ENCODE peak calls at places on chromosomes 6 and 20, in five cellular contexts. J is suprapubic skin, Q is astrocyte of the spinal cord, W is neural progenitor cell, T is breast epithelium. X is an unnamed sample.

GRCh38 chr20:25867776-25868649 is 171.4 kb upstream of the ZNF337 start:
- DNase-seq in J (no peak), Q (peak; percentile 60), W (peak; percentile 86), T (no peak), X (peak; percentile 79)

GRCh38 chr6:88349511-88349910 is 183.4 kb upstream of the CNR1 start:
- DNase-seq in J (no peak), Q (peak; percentile 53), W (no peak), T (no peak), X (peak; percentile 79)

GRCh38 chr6:23413327-23414203 is 712.5 kb upstream of the NRSN1 start:
- DNase-seq in J (no peak), Q (no peak), W (no peak), T (no peak), X (peak; percentile 25)

GRCh38 chr6:127013865-127014264 is 104.6 kb upstream of the RSPO3 start:
- DNase-seq in J (no peak), Q (no peak), W (no peak), T (no peak), X (no peak)

GRCh38 chr6:44238687-44239350 is 8.1 kb upstream of the HSP90AB1 start:
- DNase-seq in J (no peak), Q (no peak), W (no peak), T (no peak), X (no peak)

GRCh38 chr6:160931378-160932343 is 59.9 kb upstream of the MAP3K4 start:
- DNase-seq in J (no peak), Q (peak; percentile 8), W (peak; percentile 14), T (no peak), X (no peak)

GRCh38 chr20:61330441-61330840 is 78.4 kb downstream of the CDH4 start:
- DNase-seq in J (no peak), Q (no peak), W (no peak), T (no peak), X (no peak)

GRCh38 chr20:54510546-54511129 is 35.2 kb downstream of the DOK5 start:
- DNase-seq in J (no peak), Q (peak; percentile 8), W (peak; percentile 49), T (peak; percentile 82), X (no peak)

DNA sequence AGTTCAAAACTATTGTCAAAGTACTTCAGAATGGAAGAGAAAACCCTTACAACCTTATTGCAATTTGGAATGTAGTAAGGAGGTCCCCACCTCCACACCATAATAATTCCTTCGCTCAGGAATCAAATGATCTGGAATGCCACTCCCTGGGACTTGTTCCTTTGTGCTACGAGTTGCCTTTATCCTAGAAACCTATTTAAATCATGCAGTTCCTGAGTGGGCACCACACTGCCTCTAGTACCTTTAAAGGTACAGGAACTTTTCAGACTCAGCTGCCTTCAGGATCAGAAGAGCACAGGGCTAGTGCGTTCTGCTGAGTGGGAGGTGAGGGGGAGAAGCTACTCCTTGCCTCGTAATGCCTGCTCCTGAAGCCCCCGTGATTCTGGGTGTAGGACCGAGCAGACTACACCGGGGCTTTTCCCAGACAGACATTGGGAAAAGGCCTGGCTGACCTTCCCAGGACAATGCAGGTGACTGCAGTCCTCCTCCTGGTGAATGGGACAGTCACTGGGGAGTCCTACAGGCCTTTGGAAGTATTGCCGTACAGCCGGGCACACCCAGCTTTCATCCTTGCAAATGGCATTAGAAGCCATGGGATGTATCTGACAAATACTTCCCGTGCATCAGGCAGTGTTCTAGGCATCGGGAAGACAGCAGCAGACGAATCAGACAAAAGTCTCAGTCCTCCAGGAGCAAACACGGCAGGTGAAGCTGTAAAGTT is 11.8 kb upstream of the TUBB2B start:
- DNase-seq in J (no peak), Q (no peak), W (peak; percentile 57), T (no peak), X (no peak)
- TF ChIP-seq CTCF in J (peak; percentile 29), Q (peak; percentile 31), W (peak; percentile 50), T (no peak), X (peak; percentile 20)

GRCh38 chr20:37931153-37931922 is 28.4 kb downstream of the VSTM2L start:
- DNase-seq in J (no peak), Q (no peak), W (no peak), T (no peak), X (no peak)
- TF ChIP-seq CTCF in J (no peak), Q (no peak), W (no peak), T (no peak), X (no peak)

GRCh38 chr20:41158082-41158625 is 20.8 kb downstream of the PLCG1 start:
- DNase-seq in J (no peak), Q (no peak), W (no peak), T (no peak), X (no peak)

GRCh38 chr20:41162396-41162795 is 25.1 kb downstream of the PLCG1 start:
- DNase-seq in J (no peak), Q (no peak), W (no peak), T (no peak), X (no peak)

GRCh38 chr20:41160686-41161085 is 23.3 kb downstream of the PLCG1 start:
- DNase-seq in J (no peak), Q (no peak), W (no peak), T (no peak), X (no peak)

GRCh38 chr20:41161886-41162285 is 24.5 kb downstream of the PLCG1 start:
- DNase-seq in J (no peak), Q (no peak), W (no peak), T (no peak), X (no peak)

DNA sequence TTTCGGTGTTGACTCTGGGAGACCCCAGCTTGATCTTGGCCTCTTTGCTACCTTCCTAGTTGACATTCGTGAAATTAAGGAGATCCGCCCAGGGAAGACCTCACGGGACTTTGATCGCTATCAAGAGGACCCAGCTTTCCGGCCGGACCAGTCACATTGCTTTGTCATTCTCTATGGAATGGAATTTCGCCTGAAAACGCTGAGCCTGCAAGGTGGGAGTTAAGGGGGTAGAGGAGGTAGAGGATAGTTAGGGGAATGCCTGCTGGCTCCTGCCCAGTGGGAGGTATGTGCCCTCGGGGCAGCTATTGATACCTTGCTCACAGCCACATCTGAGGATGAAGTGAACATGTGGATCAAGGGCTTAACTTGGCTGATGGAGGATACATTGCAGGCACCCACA is 22.2 kb downstream of the PLCG1 start:
- DNase-seq in J (no peak), Q (no peak), W (no peak), T (no peak), X (no peak)
- TF ChIP-seq CTCF in J (no peak), Q (no peak), W (no peak), T (no peak), X (no peak)

GRCh38 chr20:56626367-56627121 is 2.6 kb upstream of the TFAP2C start:
- DNase-seq in J (peak; percentile 80), Q (peak; percentile 25), W (peak; percentile 89), T (no peak), X (no peak)
- TF ChIP-seq CTCF in J (peak; percentile 32), Q (peak; percentile 50), W (peak; percentile 76), T (no peak), X (peak; percentile 12)

DNA sequence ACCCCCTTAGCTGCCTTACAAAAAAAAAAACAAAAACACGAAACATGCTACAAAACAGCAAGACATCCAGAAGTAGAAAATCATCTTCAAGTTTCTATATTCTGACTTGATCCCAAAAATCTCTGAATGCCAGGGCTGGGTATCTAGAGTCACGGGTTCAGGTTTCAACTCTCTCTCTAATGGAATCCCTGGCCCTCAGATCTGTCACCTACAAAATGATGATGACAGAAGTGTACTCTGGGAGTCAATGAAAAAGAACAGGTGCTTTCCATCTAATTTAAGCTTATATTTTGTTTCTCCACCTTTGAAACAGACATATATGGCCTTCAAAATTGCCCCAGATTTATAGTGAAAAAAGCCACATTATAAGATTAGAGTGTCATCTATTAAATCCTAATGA is 18.3 kb downstream of the RTN4IP1 start:
- DNase-seq in J (no peak), Q (no peak), W (no peak), T (no peak), X (no peak)
- TF ChIP-seq CTCF in J (no peak), Q (no peak), W (no peak), T (no peak), X (no peak)

X was measured in fibroblast of pulmonary artery.